ENCODE peak calls at places on chromosome 21, in ten cellular contexts. K is K562, V is tibial nerve, C is ovary, A is A549, M is sigmoid colon, U is HepG2, S is suprapubic skin, I is H1, N is upper lobe of left lung. X is an unnamed sample. For H3K4me1, the result is how much of the 10 kb centered on the place peaks cover.

GRCh38 chr21:35416866-35417453 is 367.9 kb upstream of the RUNX1 start:
- DNase-seq in U (no peak), I (no peak), M (no peak), A (no peak), K (no peak), C (no peak), V (no peak), N (no peak), S (no peak), X (no peak)

GRCh38 chr21:35984654-35985366 is 75.5 kb downstream of the SETD4 start:
- DNase-seq in M (no peak), I (no peak), U (peak), A (no peak), N (no peak), S (no peak), K (no peak), V (no peak), C (no peak), X (no peak)

GRCh38 chr21:37159053-37159776 is 86.2 kb downstream of the TTC3 start:
- DNase-seq in A (no peak), I (no peak), U (no peak), M (no peak), K (no peak), V (no peak), C (no peak), S (no peak), N (no peak), X (no peak)

GRCh38 chr21:36205962-36206361 is 49.3 kb downstream of the DOP1B start:
- DNase-seq in A (no peak), K (no peak), C (no peak), V (no peak), M (no peak), N (no peak), U (no peak), I (no peak), S (no peak), X (no peak)

GRCh38 chr21:38355992-38356781 is 99.4 kb downstream of the KCNJ15 start:
- DNase-seq in S (peak), N (peak), I (peak), K (peak), U (peak), A (peak), C (peak), M (peak), V (peak), X (peak)

GRCh38 chr21:40902993-40903392 is 56.0 kb upstream of the DSCAM start:
- DNase-seq in K (no peak), M (no peak), V (no peak), I (no peak), U (no peak), N (no peak), S (no peak), A (no peak), C (no peak), X (no peak)

GRCh38 chr21:34363733-34364132 is at the start of gene KCNE2:
- DNase-seq in V (no peak), S (peak), A (no peak), K (no peak), I (no peak), C (no peak), M (no peak), U (no peak), N (no peak), X (peak)

GRCh38 chr21:37767984-37768383 is 148.3 kb downstream of the KCNJ6 start:
- DNase-seq in N (no peak), U (no peak), C (no peak), S (no peak), A (no peak), V (no peak), K (no peak), I (no peak), M (no peak), X (no peak)

GRCh38 chr21:26814374-26814773 is 30.8 kb downstream of the ADAMTS1 start:
- DNase-seq in A (no peak), U (no peak), M (no peak), I (no peak), S (no peak), V (no peak), C (no peak), K (no peak), N (no peak), X (no peak)

GRCh38 chr21:14259669-14260458 is 43.9 kb downstream of the RBM11 start:
- DNase-seq in S (no peak), N (no peak), I (no peak), U (peak), M (no peak), K (peak), A (peak), V (no peak), C (no peak), X (no peak)

GRCh38 chr21:35677298-35677841 is 383.0 kb downstream of the SETD4 start:
- DNase-seq in S (no peak), A (no peak), M (no peak), K (no peak), V (no peak), I (no peak), U (peak), N (no peak), C (no peak), X (no peak)

GRCh38 chr21:39022901-39023693 is 160.2 kb downstream of the PSMG1 start:
- DNase-seq in C (peak), U (peak), A (no peak), S (no peak), N (peak), M (peak), I (no peak), V (peak), K (peak), X (no peak)

GRCh38 chr21:39597595-39598185 is 15.1 kb upstream of the B3GALT5 start:
- DNase-seq in U (no peak), C (no peak), N (no peak), S (no peak), K (no peak), V (no peak), A (no peak), M (no peak), I (no peak), X (no peak)

GRCh38 chr21:34198232-34199120 is 125.1 kb downstream of the MRPS6 start:
- DNase-seq in C (no peak), V (no peak), M (no peak), N (no peak), K (no peak), I (no peak), U (no peak), A (no peak), S (no peak), X (no peak)

GRCh38 chr21:26800455-26801454 is 44.5 kb downstream of the ADAMTS1 start:
- DNase-seq in U (no peak), K (no peak), M (peak), V (peak), S (no peak), N (no peak), I (no peak), C (peak), A (no peak), X (no peak)

GRCh38 chr21:40964691-40965090 is 117.7 kb upstream of the DSCAM start:
- DNase-seq in A (no peak), N (no peak), V (no peak), I (no peak), S (no peak), K (no peak), C (no peak), U (no peak), M (no peak), X (no peak)

GRCh38 chr21:27339902-27340301 is 373.0 kb upstream of the ADAMTS5 start:
- DNase-seq in K (no peak), U (no peak), N (no peak), M (no peak), S (no peak), C (no peak), A (no peak), V (no peak), I (no peak), X (no peak)

GRCh38 chr21:15029077-15029476 is 35.7 kb downstream of the NRIP1 start:
- DNase-seq in K (no peak), A (no peak), N (no peak), V (no peak), I (no peak), U (no peak), M (no peak), S (no peak), C (no peak), X (no peak)

GRCh38 chr21:14741237-14741636 is 195.1 kb upstream of the SAMSN1 start:
- DNase-seq in U (no peak), N (peak), S (no peak), V (no peak), A (no peak), M (no peak), K (no peak), I (no peak), C (no peak), X (no peak)

GRCh38 chr21:14985306-14985705 is 79.5 kb downstream of the NRIP1 start:
- DNase-seq in N (no peak), K (no peak), I (no peak), M (no peak), V (no peak), S (no peak), C (no peak), A (no peak), U (no peak), X (no peak)

GRCh38 chr21:26843912-26844257 is 1.3 kb downstream of the ADAMTS1 start:
- DNase-seq in V (no peak), M (no peak), C (no peak), U (no peak), A (no peak), I (no peak), K (no peak), N (no peak), S (no peak), X (no peak)

GRCh38 chr21:8991088-8991907 is 1530.1 kb upstream of the TPTE start:
- DNase-seq in C (no peak), U (peak), I (no peak), A (no peak), V (no peak), K (peak), N (no peak), S (no peak), M (peak), X (no peak)

GRCh38 chr21:23694396-23694795 is 1912.9 kb downstream of the MRPL39 start:
- DNase-seq in A (no peak), S (no peak), I (no peak), V (no peak), N (no peak), K (no peak), M (no peak), C (no peak), U (no peak), X (no peak)

GRCh38 chr21:37915941-37916794 is at the start of gene KCNJ6:
- DNase-seq in M (no peak), V (no peak), I (no peak), N (peak), C (no peak), U (no peak), S (no peak), K (peak), A (peak), X (no peak)

GRCh38 chr21:15190837-15191236 is 126.0 kb upstream of the NRIP1 start:
- DNase-seq in V (no peak), A (no peak), N (no peak), M (no peak), U (no peak), K (no peak), I (no peak), C (no peak), S (no peak), X (no peak)

GRCh38 chr21:39430457-39430856 is 15.1 kb downstream of the LCA5L start:
- DNase-seq in U (no peak), I (no peak), V (no peak), C (no peak), M (no peak), A (no peak), S (no peak), K (peak), N (no peak), X (no peak)

GRCh38 chr21:18499761-18500376 is 96.3 kb upstream of the TMPRSS15 start:
- DNase-seq in N (peak), C (no peak), K (peak), A (no peak), M (no peak), I (no peak), V (peak), S (no peak), U (peak), X (peak)

GRCh38 chr21:27722095-27722494 is 755.2 kb upstream of the ADAMTS5 start:
- DNase-seq in V (no peak), C (no peak), N (no peak), M (no peak), K (no peak), U (no peak), I (no peak), A (no peak), S (no peak), X (no peak)

GRCh38 chr21:34989337-34990151 is 59.6 kb downstream of the RUNX1 start:
- DNase-seq in M (no peak), I (no peak), N (no peak), C (no peak), K (no peak), A (no peak), V (no peak), U (no peak), S (no peak), X (no peak)

GRCh38 chr21:37986751-37987399 is 70.6 kb upstream of the KCNJ6 start:
- DNase-seq in A (no peak), I (no peak), M (no peak), K (no peak), C (no peak), U (no peak), S (no peak), N (no peak), V (no peak), X (no peak)

GRCh38 chr21:34085129-34085528 is 11.8 kb downstream of the MRPS6 start:
- DNase-seq in K (no peak), A (no peak), I (no peak), N (no peak), C (no peak), V (no peak), S (no peak), M (no peak), U (no peak), X (no peak)

GRCh38 chr21:31354122-31354521 is 10.1 kb upstream of the TIAM1 start:
- DNase-seq in S (no peak), M (no peak), N (no peak), K (no peak), V (no peak), A (no peak), U (no peak), C (no peak), I (no peak), X (no peak)

GRCh38 chr21:39625211-39625895 is 12.6 kb downstream of the B3GALT5 start:
- DNase-seq in N (no peak), I (no peak), C (no peak), M (no peak), K (no peak), U (no peak), V (no peak), A (no peak), S (no peak), X (no peak)

GRCh38 chr21:41835711-41836154 is 43.4 kb downstream of the PRDM15 start:
- DNase-seq in V (no peak), I (no peak), U (no peak), C (no peak), M (no peak), N (no peak), S (peak), A (no peak), K (peak), X (peak)

GRCh38 chr21:38140192-38140905 is 116.4 kb upstream of the KCNJ15 start:
- DNase-seq in K (no peak), C (no peak), I (no peak), N (peak), U (no peak), A (peak), M (no peak), V (peak), S (no peak), X (no peak)

GRCh38 chr21:36010801-36011200 is 49.5 kb downstream of the SETD4 start:
- DNase-seq in V (no peak), M (peak), U (no peak), A (no peak), K (no peak), C (no peak), N (no peak), S (no peak), I (no peak), X (no peak)

GRCh38 chr21:40143822-40144525 is 276.7 kb downstream of the PCP4 start:
- DNase-seq in M (no peak), N (no peak), S (no peak), A (no peak), K (peak), I (no peak), V (peak), U (peak), C (no peak), X (peak)

GRCh38 chr21:25541042-25541441 is 66.2 kb downstream of the MRPL39 start:
- DNase-seq in C (no peak), N (no peak), I (no peak), M (no peak), K (no peak), A (no peak), V (no peak), U (no peak), S (no peak), X (no peak)
- TF ChIP-seq EP300 in C (no peak), N (no peak), I (no peak), M (no peak), K (no peak), A (no peak), V (no peak), U (no peak), S (no peak), X (no peak)

DNA sequence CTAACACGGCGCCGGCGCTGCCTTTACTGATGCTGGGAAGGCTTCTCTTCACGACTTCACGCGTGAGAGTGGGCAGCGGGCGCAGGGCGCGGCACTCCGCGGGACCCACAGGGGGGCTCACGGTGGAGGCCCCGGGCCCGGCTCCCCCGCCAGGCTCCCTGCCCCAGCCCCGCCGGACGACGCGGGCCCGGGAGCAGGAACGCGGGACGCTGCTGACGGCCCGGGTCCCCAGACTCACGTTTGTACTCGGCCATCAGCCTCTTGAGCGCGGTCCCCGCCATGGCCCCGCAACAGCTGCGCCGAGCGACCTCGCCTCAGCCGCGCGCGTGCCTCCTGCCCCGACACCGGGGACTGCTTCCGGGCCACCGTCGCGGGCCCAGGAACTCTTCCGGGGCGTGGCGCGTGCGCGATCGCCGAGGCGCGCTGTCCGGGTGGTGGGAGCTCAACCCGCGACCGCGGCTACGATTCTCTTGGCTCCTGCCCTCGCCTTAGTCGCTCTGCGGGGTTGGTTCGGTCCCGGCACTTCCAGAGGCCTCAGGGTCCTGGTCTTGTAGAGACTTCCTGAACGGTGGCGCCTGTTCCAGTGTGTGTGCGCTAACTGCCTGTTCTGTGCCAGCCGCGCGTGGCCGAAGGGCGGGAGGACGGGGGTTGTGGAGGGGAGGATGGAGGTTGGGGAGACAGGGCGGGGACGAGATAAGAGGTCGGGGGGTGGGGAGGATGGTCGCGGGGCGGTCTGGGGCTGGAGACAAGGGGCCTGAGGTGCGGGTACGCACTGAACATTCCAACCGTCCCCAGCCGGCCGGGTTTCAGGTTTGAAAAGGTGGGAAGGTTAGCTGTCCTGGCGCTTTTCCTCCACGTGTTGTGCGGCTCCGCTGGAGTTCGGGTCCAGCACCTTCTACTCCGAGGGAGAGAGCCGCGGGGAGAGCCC is at the start of gene UBE2G2:
- DNase-seq in S (peak), V (peak), K (peak), M (peak), C (peak), U (peak), I (no peak), A (peak), N (peak), X (peak)
- TF ChIP-seq POLR2A in S (no peak), V (peak), K (peak), M (peak), C (peak), U (peak), I (no peak), A (no peak), N (no peak), X (peak)

GRCh38 chr21:46323227-46323709 is 402 bp downstream of the C21orf58 start:
- DNase-seq in C (no peak), N (no peak), I (no peak), U (no peak), M (peak), S (peak), A (no peak), K (no peak), V (no peak), X (no peak)
- H3K4me1 ChIP-seq in C (under half), N (under half), I (under half), U (under half), M (under half), S (under half), A (under half), K (under half), V (under half), X (under half)

GRCh38 chr21:29022141-29022540 is 2.3 kb upstream of the USP16 start:
- DNase-seq in S (no peak), K (peak), I (no peak), A (no peak), N (no peak), U (peak), C (no peak), V (no peak), M (no peak), X (no peak)

GRCh38 chr21:29029524-29029923 is 5.1 kb downstream of the USP16 start:
- DNase-seq in N (no peak), M (no peak), K (no peak), C (no peak), S (no peak), A (no peak), V (no peak), I (no peak), U (no peak), X (no peak)

GRCh38 chr21:29025328-29025713 is 853 bp downstream of the USP16 start:
- DNase-seq in C (no peak), U (no peak), I (no peak), A (no peak), V (no peak), M (no peak), N (no peak), S (no peak), K (peak), X (no peak)

GRCh38 chr21:29024474-29025327 is at the start of gene USP16:
- DNase-seq in A (peak), N (peak), M (peak), U (peak), C (peak), I (peak), S (peak), K (peak), V (peak), X (peak)
- TF ChIP-seq EP300 in A (no peak), N (no peak), M (no peak), U (no peak), C (peak), I (no peak), S (no peak), K (no peak), V (peak), X (no peak)

DNA sequence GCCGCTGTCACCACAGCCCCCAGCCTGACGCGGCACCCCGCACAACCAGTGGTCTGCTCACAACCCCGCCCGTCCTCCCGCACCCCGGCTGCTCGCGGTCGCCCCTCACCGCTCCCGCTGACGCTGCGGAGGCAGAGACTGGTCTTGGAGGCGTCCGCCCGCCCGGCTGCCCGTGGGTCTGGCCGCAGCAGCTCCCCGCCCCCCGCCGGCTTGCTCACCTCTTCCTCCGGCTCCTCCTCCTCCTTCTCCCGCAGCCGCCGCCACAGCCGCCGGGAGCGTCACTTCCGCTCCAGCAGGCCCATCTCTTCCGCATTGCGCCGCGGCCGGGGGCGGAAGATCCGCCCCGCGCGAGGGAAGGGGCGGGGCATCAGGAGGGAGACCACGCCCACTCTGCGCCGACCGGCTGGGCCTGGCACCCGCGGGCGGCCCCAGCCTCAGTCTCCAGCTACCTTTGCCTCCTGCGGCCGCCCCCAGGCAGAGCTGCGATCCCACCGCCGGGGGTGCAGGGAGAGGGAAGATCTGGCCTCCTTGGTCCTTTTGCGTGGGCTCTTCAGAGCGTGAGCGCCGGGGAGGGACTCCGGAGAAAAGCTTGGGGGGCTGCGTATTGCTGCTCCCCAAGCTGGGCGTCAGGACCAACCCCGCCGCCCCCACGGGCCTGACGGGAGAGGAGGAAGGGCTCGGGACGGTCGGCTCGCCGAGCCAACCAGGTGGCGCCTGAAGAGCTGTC is at the start of gene SYNJ1:
- DNase-seq in U (peak), I (peak), V (peak), C (peak), M (peak), S (peak), A (peak), K (peak), N (peak), X (peak)
- TF ChIP-seq POLR2A in U (peak), I (no peak), V (peak), C (peak), M (peak), S (no peak), A (peak), K (peak), N (peak), X (peak)

GRCh38 chr21:43825936-43826622 is 36.7 kb downstream of the RRP1 start:
- DNase-seq in C (no peak), K (no peak), V (no peak), I (no peak), S (no peak), A (no peak), M (peak), N (no peak), U (peak), X (no peak)
- H3K4me1 ChIP-seq in C (under half), K (under half), V (under half), I (under half), S (under half), A (under half), M (under half), N (under half), U (under half), X (under half)

GRCh38 chr21:43369124-43369523 is 57.8 kb downstream of the SIK1 start:
- DNase-seq in U (peak), A (peak), K (no peak), N (peak), I (no peak), M (no peak), V (peak), C (no peak), S (no peak), X (no peak)
- TF ChIP-seq EP300 in U (no peak), A (no peak), K (no peak), N (no peak), I (no peak), M (no peak), V (no peak), C (no peak), S (no peak), X (no peak)

X was measured in transverse colon.